ENCODE peak calls at places on chromosomes 13 and 19, in eight cellular contexts. U, X, T, J, C, Q, N and B are unnamed samples.

GRCh38 chr19:58054792-58055482 is 4.1 kb upstream of the ZNF135 start:
- DNase-seq in U (no peak), X (no peak), T (no peak), J (no peak), C (peak), Q (peak), N (no peak), B (no peak)

GRCh38 chr19:40611096-40611495 is 9.9 kb downstream of the LTBP4 start:
- DNase-seq in U (peak), X (peak), T (peak), J (no peak), C (no peak), Q (no peak), N (peak), B (no peak)

GRCh38 chr13:74035881-74036280 is 98.3 kb downstream of the KLF12 start:
- DNase-seq in U (no peak), X (no peak), T (no peak), J (no peak), C (no peak), Q (no peak), N (no peak), B (no peak)

GRCh38 chr19:43610493-43610892 is 1.4 kb upstream of the SRRM5 start:
- DNase-seq in U (no peak), X (no peak), T (no peak), J (no peak), C (no peak), Q (no peak), N (no peak), B (no peak)

GRCh38 chr19:51799311-51799997 is 4.5 kb downstream of the FPR3 start:
- DNase-seq in U (peak), X (peak), T (peak), J (peak), C (no peak), Q (peak), N (no peak), B (peak)

GRCh38 chr19:22604571-22605274 is 29.4 kb upstream of the ZNF492 start:
- DNase-seq in U (no peak), X (no peak), T (no peak), J (no peak), C (no peak), Q (no peak), N (no peak), B (peak)

GRCh38 chr13:41137951-41138350 is 5.3 kb upstream of the KBTBD6 start:
- DNase-seq in U (no peak), X (no peak), T (peak), J (no peak), C (no peak), Q (peak), N (no peak), B (no peak)

GRCh38 chr13:28478127-28478526 is 16.8 kb downstream of the FLT1 start:
- DNase-seq in U (no peak), X (no peak), T (no peak), J (no peak), C (no peak), Q (no peak), N (no peak), B (no peak)

GRCh38 chr13:74557870-74558269 is 423.7 kb upstream of the KLF12 start:
- DNase-seq in U (no peak), X (no peak), T (no peak), J (no peak), C (no peak), Q (no peak), N (no peak), B (no peak)

GRCh38 chr13:32632343-32632910 is 46.2 kb downstream of the PDS5B start:
- DNase-seq in U (no peak), X (no peak), T (no peak), J (no peak), C (no peak), Q (no peak), N (no peak), B (no peak)

GRCh38 chr19:1252221-1252817 is 3.9 kb downstream of the MIDN start:
- DNase-seq in U (peak), X (peak), T (peak), J (peak), C (no peak), Q (peak), N (no peak), B (peak)

DNA sequence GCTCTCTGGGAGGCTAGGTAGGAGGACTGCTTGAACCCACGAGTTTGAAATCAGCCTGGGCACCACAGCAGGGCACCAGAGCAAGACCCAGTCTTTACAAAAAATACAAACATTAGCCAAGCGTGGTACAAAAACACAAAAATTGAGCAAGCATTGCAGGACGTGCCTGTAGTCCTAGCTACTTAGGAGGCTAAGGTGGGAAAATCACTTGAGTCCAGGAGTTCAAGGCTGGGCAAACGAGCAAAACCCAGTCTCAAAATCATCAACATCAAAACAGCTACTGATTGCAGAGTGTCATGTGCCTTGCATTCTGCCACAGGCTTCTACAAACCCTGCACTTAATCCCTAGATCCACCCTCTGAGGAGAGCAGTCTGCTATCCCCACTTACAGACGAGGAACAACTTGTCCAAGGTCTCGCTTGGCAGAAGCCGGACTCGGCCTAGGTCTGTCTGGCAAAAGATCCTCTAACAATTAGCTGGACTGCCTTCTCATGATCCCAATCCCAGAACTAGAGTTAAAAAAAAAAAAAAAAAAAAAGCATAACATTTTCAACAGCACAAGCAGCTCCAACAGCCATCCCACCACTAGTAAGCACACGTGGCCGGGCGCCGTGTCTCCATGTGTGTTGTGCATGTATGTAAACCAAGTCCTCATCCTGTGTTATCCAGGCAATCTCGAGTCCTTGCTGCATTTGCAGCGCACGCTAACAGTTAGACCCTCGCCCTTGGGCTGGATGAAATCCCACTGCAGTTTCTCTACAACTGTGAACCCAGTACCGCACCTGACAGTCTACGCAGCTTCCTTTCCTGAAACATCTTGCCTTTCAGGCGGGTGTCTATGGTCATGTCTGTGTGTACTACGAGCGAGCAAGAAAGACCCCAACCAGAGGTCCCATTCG is 2.0 kb downstream of the PPP6R1 start:
- DNase-seq in U (no peak), X (peak), T (peak), J (no peak), C (no peak), Q (no peak), N (no peak), B (no peak)
- H3K27ac ChIP-seq in U (no peak), X (peak), T (peak), J (no peak), C (no peak), Q (no peak), N (no peak), B (no peak)

GRCh38 chr19:17303940-17304267 is 679 bp upstream of the ABHD8 start:
- DNase-seq in U (peak), X (peak), T (no peak), J (no peak), C (no peak), Q (no peak), N (no peak), B (no peak)
- TF ChIP-seq CTCF in U (no peak), X (no peak), T (no peak), J (no peak), C (no peak), Q (no peak), N (no peak), B (no peak)

DNA sequence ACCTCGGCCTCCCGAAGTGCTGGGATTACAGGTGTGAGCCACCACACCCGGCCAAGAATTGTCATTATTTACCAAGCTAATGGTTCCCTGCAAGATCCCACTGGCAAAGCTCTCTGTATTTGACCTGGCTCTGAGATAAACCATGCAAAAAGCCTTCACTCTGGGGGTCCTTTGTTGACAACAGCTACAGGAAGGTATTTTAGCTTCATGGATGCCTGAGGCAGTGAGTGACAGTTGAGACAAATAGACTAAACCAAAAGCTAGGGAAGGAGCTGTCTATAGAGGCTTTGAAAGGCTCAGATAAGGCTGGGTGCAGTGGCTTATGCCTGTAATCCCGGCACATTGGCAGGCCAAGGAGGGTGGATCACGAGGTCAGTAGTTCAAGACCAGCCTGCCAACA is 45.5 kb downstream of the NOTCH3 start:
- DNase-seq in U (no peak), X (no peak), T (no peak), J (no peak), C (no peak), Q (no peak), N (no peak), B (no peak)
- H3K4me3 ChIP-seq in U (no peak), X (no peak), T (no peak), J (no peak), C (no peak), Q (no peak), N (no peak), B (no peak)

GRCh38 chr13:20709782-20710181 is 6.3 kb downstream of the IL17D start:
- DNase-seq in U (no peak), X (no peak), T (no peak), J (no peak), C (no peak), Q (no peak), N (no peak), B (no peak)
- H3K27ac ChIP-seq in U (no peak), X (no peak), T (no peak), J (no peak), C (no peak), Q (no peak), N (no peak), B (peak)

GRCh38 chr19:6769006-6769637 is 1.9 kb upstream of the SH2D3A start:
- DNase-seq in U (no peak), X (no peak), T (peak), J (no peak), C (peak), Q (peak), N (no peak), B (no peak)
- TF ChIP-seq CTCF in U (peak), X (peak), T (peak), J (peak), C (peak), Q (peak), N (peak), B (no peak)

DNA sequence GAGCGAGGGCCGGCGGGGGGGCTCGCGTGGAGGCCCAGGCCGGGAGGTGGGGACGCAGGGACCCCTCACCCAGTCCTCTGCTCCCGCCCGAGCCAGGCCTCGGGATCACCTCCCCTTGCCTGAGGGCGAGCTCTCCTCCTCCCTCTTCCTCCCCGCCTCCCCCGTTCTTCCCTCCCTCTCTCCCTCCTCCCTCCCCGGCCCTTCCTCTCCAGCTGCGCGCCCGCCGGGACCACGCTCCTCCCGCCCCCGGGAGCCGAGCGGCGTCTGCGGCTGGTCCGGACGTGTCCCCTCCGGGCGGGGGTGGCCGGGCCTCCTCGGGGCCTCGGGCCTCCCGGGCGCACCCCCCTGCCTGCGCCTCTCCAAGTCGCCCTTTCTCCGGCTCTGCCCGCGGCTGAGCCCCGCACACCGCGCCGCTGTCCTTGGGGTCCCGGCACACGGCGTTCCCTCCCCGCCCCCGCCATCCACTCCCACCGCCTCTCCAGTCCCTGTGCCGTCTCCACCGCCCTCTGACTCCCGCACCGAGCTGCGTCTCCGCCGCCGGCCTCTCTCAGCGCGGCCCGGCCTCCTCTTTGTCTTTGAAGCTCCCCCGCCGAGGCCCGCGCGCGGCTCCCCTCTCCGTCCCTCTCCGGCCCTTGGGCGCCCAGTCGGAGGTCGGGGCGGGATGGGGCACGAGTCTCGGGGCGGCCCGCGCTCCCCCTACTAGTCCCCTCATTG is 5.7 kb downstream of the SOX1 start:
- DNase-seq in U (no peak), X (no peak), T (no peak), J (no peak), C (peak), Q (no peak), N (peak), B (no peak)
- H3K4me3 ChIP-seq in U (no peak), X (no peak), T (no peak), J (no peak), C (peak), Q (peak), N (no peak), B (peak)